ENCODE peak calls at places on chromosomes 5 and 9, in ten cellular contexts. One of them, this sample, is unnamed. For H3K36me3, the result is how much of the 10 kb centered on the place peaks cover.

GRCh38 chr5:135332519-135333150 is 66.4 kb downstream of the MACROH2A1 start:
- DNase-seq in upper lobe of left lung: no peak
- DNase-seq in effector memory CD4-positive, alpha-beta T cell: no peak
- DNase-seq in fibroblast of lung: peak
- DNase-seq in transverse colon: no peak
- DNase-seq in psoas muscle: no peak
- DNase-seq in heart right ventricle: no peak
- DNase-seq in naive thymus-derived CD4-positive, alpha-beta T cell: no peak
- DNase-seq in mesendoderm: peak
- DNase-seq in iPS DF 6.9: no peak
- DNase-seq in this sample: peak

GRCh38 chr9:97518909-97519307 is 17.4 kb downstream of the TMOD1 start:
- DNase-seq in psoas muscle: peak
- DNase-seq in heart right ventricle: no peak
- DNase-seq in effector memory CD4-positive, alpha-beta T cell: no peak
- DNase-seq in fibroblast of lung: peak
- DNase-seq in upper lobe of left lung: peak
- DNase-seq in iPS DF 6.9: no peak
- DNase-seq in transverse colon: peak
- DNase-seq in naive thymus-derived CD4-positive, alpha-beta T cell: no peak
- DNase-seq in mesendoderm: no peak
- DNase-seq in this sample: no peak

GRCh38 chr9:134869554-134870310 is 10.9 kb upstream of the FCN2 start:
- DNase-seq in transverse colon: no peak
- DNase-seq in fibroblast of lung: no peak
- DNase-seq in heart right ventricle: no peak
- DNase-seq in psoas muscle: no peak
- DNase-seq in upper lobe of left lung: peak
- DNase-seq in naive thymus-derived CD4-positive, alpha-beta T cell: no peak
- DNase-seq in effector memory CD4-positive, alpha-beta T cell: no peak
- DNase-seq in mesendoderm: no peak
- DNase-seq in iPS DF 6.9: no peak
- DNase-seq in this sample: no peak

GRCh38 chr5:75668988-75669760 is 48.1 kb downstream of the POC5 start:
- DNase-seq in naive thymus-derived CD4-positive, alpha-beta T cell: no peak
- DNase-seq in heart right ventricle: peak
- DNase-seq in transverse colon: peak
- DNase-seq in upper lobe of left lung: peak
- DNase-seq in iPS DF 6.9: no peak
- DNase-seq in effector memory CD4-positive, alpha-beta T cell: no peak
- DNase-seq in mesendoderm: peak
- DNase-seq in psoas muscle: peak
- DNase-seq in fibroblast of lung: peak
- DNase-seq in this sample: no peak

GRCh38 chr9:128526729-128527128 is 22.2 kb downstream of the GLE1 start:
- DNase-seq in transverse colon: no peak
- DNase-seq in effector memory CD4-positive, alpha-beta T cell: no peak
- DNase-seq in upper lobe of left lung: no peak
- DNase-seq in fibroblast of lung: no peak
- DNase-seq in psoas muscle: no peak
- DNase-seq in heart right ventricle: no peak
- DNase-seq in iPS DF 6.9: no peak
- DNase-seq in naive thymus-derived CD4-positive, alpha-beta T cell: no peak
- DNase-seq in mesendoderm: no peak
- DNase-seq in this sample: peak

GRCh38 chr5:137486707-137487106 is 12.4 kb downstream of the SPOCK1 start:
- DNase-seq in effector memory CD4-positive, alpha-beta T cell: no peak
- DNase-seq in iPS DF 6.9: no peak
- DNase-seq in naive thymus-derived CD4-positive, alpha-beta T cell: no peak
- DNase-seq in heart right ventricle: no peak
- DNase-seq in transverse colon: no peak
- DNase-seq in psoas muscle: peak
- DNase-seq in mesendoderm: no peak
- DNase-seq in upper lobe of left lung: no peak
- DNase-seq in fibroblast of lung: peak
- DNase-seq in this sample: peak

GRCh38 chr5:175056831-175057230 is 332.4 kb downstream of the MSX2 start:
- DNase-seq in effector memory CD4-positive, alpha-beta T cell: no peak
- DNase-seq in heart right ventricle: no peak
- DNase-seq in iPS DF 6.9: no peak
- DNase-seq in fibroblast of lung: no peak
- DNase-seq in upper lobe of left lung: no peak
- DNase-seq in mesendoderm: no peak
- DNase-seq in transverse colon: no peak
- DNase-seq in naive thymus-derived CD4-positive, alpha-beta T cell: no peak
- DNase-seq in psoas muscle: no peak
- DNase-seq in this sample: no peak

GRCh38 chr9:131854906-131855504 is 115.1 kb upstream of the RAPGEF1 start:
- DNase-seq in heart right ventricle: no peak
- DNase-seq in transverse colon: no peak
- DNase-seq in upper lobe of left lung: no peak
- DNase-seq in effector memory CD4-positive, alpha-beta T cell: no peak
- DNase-seq in fibroblast of lung: peak
- DNase-seq in mesendoderm: no peak
- DNase-seq in naive thymus-derived CD4-positive, alpha-beta T cell: no peak
- DNase-seq in psoas muscle: no peak
- DNase-seq in iPS DF 6.9: no peak
- DNase-seq in this sample: peak

GRCh38 chr5:157915638-157916037 is 56.7 kb upstream of the CLINT1 start:
- DNase-seq in psoas muscle: peak
- DNase-seq in iPS DF 6.9: no peak
- DNase-seq in heart right ventricle: peak
- DNase-seq in fibroblast of lung: peak
- DNase-seq in naive thymus-derived CD4-positive, alpha-beta T cell: no peak
- DNase-seq in mesendoderm: no peak
- DNase-seq in transverse colon: peak
- DNase-seq in upper lobe of left lung: peak
- DNase-seq in effector memory CD4-positive, alpha-beta T cell: no peak
- DNase-seq in this sample: no peak

GRCh38 chr5:148984333-148984732 is 78.5 kb downstream of the SH3TC2 start:
- DNase-seq in upper lobe of left lung: no peak
- DNase-seq in transverse colon: no peak
- DNase-seq in effector memory CD4-positive, alpha-beta T cell: no peak
- DNase-seq in heart right ventricle: no peak
- DNase-seq in fibroblast of lung: peak
- DNase-seq in naive thymus-derived CD4-positive, alpha-beta T cell: no peak
- DNase-seq in psoas muscle: no peak
- DNase-seq in mesendoderm: peak
- DNase-seq in iPS DF 6.9: no peak
- DNase-seq in this sample: no peak

GRCh38 chr5:98954392-98955028 is 25.7 kb upstream of the CHD1 start:
- DNase-seq in mesendoderm: no peak
- DNase-seq in iPS DF 6.9: no peak
- DNase-seq in heart right ventricle: no peak
- DNase-seq in transverse colon: no peak
- DNase-seq in naive thymus-derived CD4-positive, alpha-beta T cell: no peak
- DNase-seq in fibroblast of lung: no peak
- DNase-seq in psoas muscle: no peak
- DNase-seq in upper lobe of left lung: no peak
- DNase-seq in effector memory CD4-positive, alpha-beta T cell: no peak
- DNase-seq in this sample: no peak

GRCh38 chr5:145375521-145375920 is 459.6 kb downstream of the PRELID2 start:
- DNase-seq in naive thymus-derived CD4-positive, alpha-beta T cell: no peak
- DNase-seq in mesendoderm: no peak
- DNase-seq in heart right ventricle: no peak
- DNase-seq in effector memory CD4-positive, alpha-beta T cell: no peak
- DNase-seq in fibroblast of lung: no peak
- DNase-seq in psoas muscle: no peak
- DNase-seq in iPS DF 6.9: no peak
- DNase-seq in transverse colon: no peak
- DNase-seq in upper lobe of left lung: no peak
- DNase-seq in this sample: no peak

GRCh38 chr9:109477269-109478203 is 20.6 kb downstream of the PTPN3 start:
- DNase-seq in effector memory CD4-positive, alpha-beta T cell: no peak
- DNase-seq in heart right ventricle: no peak
- DNase-seq in naive thymus-derived CD4-positive, alpha-beta T cell: no peak
- DNase-seq in iPS DF 6.9: no peak
- DNase-seq in fibroblast of lung: no peak
- DNase-seq in transverse colon: peak
- DNase-seq in mesendoderm: no peak
- DNase-seq in upper lobe of left lung: peak
- DNase-seq in psoas muscle: peak
- DNase-seq in this sample: no peak

GRCh38 chr5:6279607-6280006 is 98.7 kb downstream of the MED10 start:
- DNase-seq in transverse colon: no peak
- DNase-seq in psoas muscle: no peak
- DNase-seq in iPS DF 6.9: no peak
- DNase-seq in fibroblast of lung: no peak
- DNase-seq in upper lobe of left lung: no peak
- DNase-seq in effector memory CD4-positive, alpha-beta T cell: no peak
- DNase-seq in heart right ventricle: no peak
- DNase-seq in naive thymus-derived CD4-positive, alpha-beta T cell: no peak
- DNase-seq in mesendoderm: no peak
- DNase-seq in this sample: no peak

GRCh38 chr5:147267082-147267832 is 32.4 kb downstream of the STK32A start:
- DNase-seq in upper lobe of left lung: no peak
- DNase-seq in mesendoderm: no peak
- DNase-seq in fibroblast of lung: no peak
- DNase-seq in naive thymus-derived CD4-positive, alpha-beta T cell: no peak
- DNase-seq in effector memory CD4-positive, alpha-beta T cell: no peak
- DNase-seq in transverse colon: no peak
- DNase-seq in iPS DF 6.9: no peak
- DNase-seq in heart right ventricle: no peak
- DNase-seq in psoas muscle: no peak
- DNase-seq in this sample: no peak

DNA sequence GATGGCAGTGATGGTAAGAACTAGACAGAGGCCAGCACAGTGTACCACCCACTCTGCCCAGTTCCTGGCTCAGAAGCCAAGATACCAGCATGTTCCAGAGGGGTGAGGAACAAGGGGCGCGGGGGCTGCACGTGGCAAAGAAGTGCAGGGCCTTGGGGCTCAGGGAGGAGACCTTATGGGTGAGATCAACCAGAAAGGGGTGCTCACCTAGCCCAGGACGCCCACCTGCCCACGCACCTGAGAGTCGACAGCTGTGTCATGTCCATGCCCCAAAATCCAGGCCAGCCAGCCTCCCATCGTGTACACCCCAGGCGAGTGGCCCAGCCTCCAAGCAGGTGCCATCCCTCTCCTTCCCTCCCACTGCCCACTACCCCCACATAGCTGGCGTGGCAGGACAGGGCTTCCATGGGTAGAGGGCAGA is 34.9 kb downstream of the BICD2 start:
- DNase-seq in iPS DF 6.9: no peak
- DNase-seq in psoas muscle: no peak
- DNase-seq in upper lobe of left lung: no peak
- DNase-seq in mesendoderm: no peak
- DNase-seq in effector memory CD4-positive, alpha-beta T cell: no peak
- DNase-seq in transverse colon: no peak
- DNase-seq in heart right ventricle: no peak
- DNase-seq in fibroblast of lung: no peak
- DNase-seq in naive thymus-derived CD4-positive, alpha-beta T cell: no peak
- DNase-seq in this sample: no peak
- H3K36me3 ChIP-seq in iPS DF 6.9: under half
- H3K36me3 ChIP-seq in psoas muscle: under half
- H3K36me3 ChIP-seq in upper lobe of left lung: under half
- H3K36me3 ChIP-seq in mesendoderm: under half
- H3K36me3 ChIP-seq in effector memory CD4-positive, alpha-beta T cell: under half
- H3K36me3 ChIP-seq in transverse colon: under half
- H3K36me3 ChIP-seq in heart right ventricle: under half
- H3K36me3 ChIP-seq in fibroblast of lung: under half
- H3K36me3 ChIP-seq in naive thymus-derived CD4-positive, alpha-beta T cell: under half
- H3K36me3 ChIP-seq in this sample: under half

DNA sequence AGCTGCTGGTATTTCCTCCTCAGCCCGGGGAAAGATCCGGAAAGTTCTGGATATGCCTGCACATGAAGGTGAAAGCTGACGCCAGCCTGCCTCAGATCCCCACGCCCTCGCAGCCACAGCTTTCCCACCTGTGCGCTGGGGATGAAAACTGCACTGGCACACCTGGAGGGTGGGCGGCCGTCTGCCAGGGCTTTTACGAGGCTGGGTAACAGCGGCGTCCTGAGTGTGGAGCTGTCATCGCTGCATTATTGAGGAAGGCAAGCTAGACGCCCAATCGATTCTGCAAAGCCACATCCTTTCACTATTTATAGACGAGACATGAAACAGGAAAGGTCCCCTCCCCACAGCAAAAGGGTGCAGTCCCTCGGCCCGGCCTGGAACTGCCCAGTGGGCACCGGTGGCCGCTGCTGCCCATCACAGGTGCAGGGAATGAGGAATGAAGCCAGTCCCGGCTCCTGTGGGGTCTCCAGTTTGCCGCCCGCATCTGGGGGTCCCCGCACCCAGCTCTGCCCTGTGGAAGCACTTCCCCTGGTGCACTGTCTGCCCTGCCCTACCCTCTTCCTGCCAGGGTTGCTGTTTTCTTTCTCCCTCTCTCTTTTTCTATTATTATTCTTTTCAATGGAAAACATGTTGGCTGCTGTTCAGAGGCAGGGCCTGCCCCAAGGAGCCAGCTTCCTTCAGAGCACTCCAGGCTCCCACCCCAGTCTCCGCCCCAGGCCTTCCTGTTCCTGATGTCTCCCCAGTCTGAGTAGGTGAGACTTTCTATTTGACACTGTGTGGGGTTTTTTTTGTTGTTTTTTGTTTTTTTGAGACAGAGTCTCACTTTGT is 7.0 kb downstream of the NOTCH1 start:
- DNase-seq in iPS DF 6.9: no peak
- DNase-seq in transverse colon: peak
- DNase-seq in fibroblast of lung: no peak
- DNase-seq in naive thymus-derived CD4-positive, alpha-beta T cell: peak
- DNase-seq in psoas muscle: no peak
- DNase-seq in mesendoderm: no peak
- DNase-seq in heart right ventricle: peak
- DNase-seq in upper lobe of left lung: peak
- DNase-seq in effector memory CD4-positive, alpha-beta T cell: peak
- DNase-seq in this sample: no peak
- H3K4me3 ChIP-seq in iPS DF 6.9: no peak
- H3K4me3 ChIP-seq in transverse colon: no peak
- H3K4me3 ChIP-seq in fibroblast of lung: no peak
- H3K4me3 ChIP-seq in naive thymus-derived CD4-positive, alpha-beta T cell: peak
- H3K4me3 ChIP-seq in psoas muscle: peak
- H3K4me3 ChIP-seq in mesendoderm: no peak
- H3K4me3 ChIP-seq in heart right ventricle: peak
- H3K4me3 ChIP-seq in upper lobe of left lung: peak
- H3K4me3 ChIP-seq in effector memory CD4-positive, alpha-beta T cell: peak
- H3K4me3 ChIP-seq in this sample: no peak

DNA sequence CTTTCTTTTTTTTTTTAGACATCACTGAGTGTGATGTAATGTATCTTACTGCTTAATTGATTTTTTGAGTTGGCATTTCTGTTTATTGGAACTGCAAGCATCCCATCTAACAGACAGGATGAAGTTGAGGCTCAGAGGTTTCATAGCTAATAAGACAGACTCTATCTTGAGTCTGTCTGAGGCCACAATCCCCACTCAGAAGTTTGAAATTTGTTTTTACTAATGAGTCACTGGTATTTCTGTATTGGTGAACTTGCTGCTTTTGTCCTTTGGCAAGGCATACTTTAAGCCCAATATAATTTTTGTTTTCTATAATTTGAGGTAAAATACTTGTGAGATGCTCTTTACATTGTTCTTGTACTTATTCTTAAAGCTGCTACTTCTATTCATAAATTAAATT is 491.2 kb downstream of the PSAT1 start:
- DNase-seq in mesendoderm: no peak
- DNase-seq in upper lobe of left lung: no peak
- DNase-seq in effector memory CD4-positive, alpha-beta T cell: no peak
- DNase-seq in transverse colon: no peak
- DNase-seq in psoas muscle: no peak
- DNase-seq in heart right ventricle: no peak
- DNase-seq in naive thymus-derived CD4-positive, alpha-beta T cell: no peak
- DNase-seq in iPS DF 6.9: no peak
- DNase-seq in fibroblast of lung: peak
- DNase-seq in this sample: peak
- H3K36me3 ChIP-seq in mesendoderm: under half
- H3K36me3 ChIP-seq in upper lobe of left lung: under half
- H3K36me3 ChIP-seq in effector memory CD4-positive, alpha-beta T cell: under half
- H3K36me3 ChIP-seq in transverse colon: under half
- H3K36me3 ChIP-seq in psoas muscle: under half
- H3K36me3 ChIP-seq in heart right ventricle: under half
- H3K36me3 ChIP-seq in naive thymus-derived CD4-positive, alpha-beta T cell: under half
- H3K36me3 ChIP-seq in iPS DF 6.9: under half
- H3K36me3 ChIP-seq in fibroblast of lung: under half
- H3K36me3 ChIP-seq in this sample: under half

GRCh38 chr9:114371986-114372917 is 15.5 kb downstream of the AKNA start:
- DNase-seq in mesendoderm: peak
- DNase-seq in psoas muscle: peak
- DNase-seq in upper lobe of left lung: peak
- DNase-seq in heart right ventricle: no peak
- DNase-seq in iPS DF 6.9: no peak
- DNase-seq in naive thymus-derived CD4-positive, alpha-beta T cell: peak
- DNase-seq in effector memory CD4-positive, alpha-beta T cell: peak
- DNase-seq in fibroblast of lung: peak
- DNase-seq in transverse colon: peak
- DNase-seq in this sample: no peak
- H3K4me3 ChIP-seq in mesendoderm: no peak
- H3K4me3 ChIP-seq in psoas muscle: no peak
- H3K4me3 ChIP-seq in upper lobe of left lung: peak
- H3K4me3 ChIP-seq in heart right ventricle: no peak
- H3K4me3 ChIP-seq in iPS DF 6.9: no peak
- H3K4me3 ChIP-seq in naive thymus-derived CD4-positive, alpha-beta T cell: peak
- H3K4me3 ChIP-seq in effector memory CD4-positive, alpha-beta T cell: peak
- H3K4me3 ChIP-seq in fibroblast of lung: no peak
- H3K4me3 ChIP-seq in transverse colon: no peak
- H3K4me3 ChIP-seq in this sample: no peak

This sample was measured in adipocyte.